ENCODE peak calls at places on chromosomes 3 and 15, in seven cellular contexts. C is WERI-Rb-1, F is spleen, O is upper lobe of right lung, V is left lung, X is HFFc6, W is tibial artery. D is an unnamed sample.

GRCh38 chr3:57383421-57383820 is 90.9 kb upstream of the ASB14 start:
- DNase-seq in F (no peak), C (no peak), O (no peak), W (no peak), V (no peak), X (no peak), D (no peak)

GRCh38 chr3:48268936-48269551 is 28.1 kb downstream of the ZNF589 start:
- DNase-seq in F (no peak), V (no peak), O (no peak), C (no peak), X (no peak), W (no peak), D (no peak)

GRCh38 chr3:7112523-7113056 is 251.7 kb downstream of the GRM7 start:
- DNase-seq in W (no peak), F (no peak), V (no peak), C (no peak), O (no peak), X (no peak), D (no peak)

GRCh38 chr15:61206767-61207166 is 22.3 kb downstream of the RORA start:
- DNase-seq in O (no peak), C (no peak), F (no peak), X (no peak), V (no peak), W (no peak), D (no peak)

GRCh38 chr3:104392327-104392726 is 974.4 kb upstream of the ALCAM start:
- DNase-seq in V (no peak), O (no peak), C (no peak), W (no peak), X (no peak), F (no peak), D (no peak)

GRCh38 chr3:18585019-18585968 is 160.2 kb upstream of the SATB1 start:
- DNase-seq in X (no peak), W (no peak), V (no peak), F (no peak), O (no peak), C (no peak), D (no peak)

GRCh38 chr3:194306109-194306686 is 44.9 kb downstream of the CPN2 start:
- DNase-seq in O (peak), X (no peak), F (peak), V (no peak), C (no peak), W (peak), D (peak)

GRCh38 chr3:16370872-16371740 is 106.1 kb downstream of the OXNAD1 start:
- DNase-seq in O (no peak), X (no peak), F (no peak), V (no peak), W (no peak), C (peak), D (peak)

GRCh38 chr15:73941871-73942635 is 15.8 kb downstream of the LOXL1 start:
- DNase-seq in O (no peak), C (no peak), X (no peak), V (no peak), W (peak), F (peak), D (no peak)

GRCh38 chr3:125608419-125608818 is 13.1 kb upstream of the OSBPL11 start:
- DNase-seq in X (no peak), O (no peak), F (no peak), V (no peak), C (no peak), W (no peak), D (no peak)

GRCh38 chr3:159443266-159443665 is 545.4 kb upstream of the IL12A start:
- DNase-seq in F (no peak), C (no peak), W (no peak), X (no peak), O (no peak), V (no peak), D (no peak)

GRCh38 chr3:116446037-116446436 is 750 bp upstream of the LSAMP start:
- DNase-seq in F (no peak), C (no peak), W (no peak), O (no peak), V (no peak), X (no peak), D (no peak)

GRCh38 chr15:100438570-100438969 is 90.2 kb downstream of the CERS3 start:
- DNase-seq in W (no peak), V (peak), F (peak), X (no peak), C (peak), O (peak), D (no peak)

DNA sequence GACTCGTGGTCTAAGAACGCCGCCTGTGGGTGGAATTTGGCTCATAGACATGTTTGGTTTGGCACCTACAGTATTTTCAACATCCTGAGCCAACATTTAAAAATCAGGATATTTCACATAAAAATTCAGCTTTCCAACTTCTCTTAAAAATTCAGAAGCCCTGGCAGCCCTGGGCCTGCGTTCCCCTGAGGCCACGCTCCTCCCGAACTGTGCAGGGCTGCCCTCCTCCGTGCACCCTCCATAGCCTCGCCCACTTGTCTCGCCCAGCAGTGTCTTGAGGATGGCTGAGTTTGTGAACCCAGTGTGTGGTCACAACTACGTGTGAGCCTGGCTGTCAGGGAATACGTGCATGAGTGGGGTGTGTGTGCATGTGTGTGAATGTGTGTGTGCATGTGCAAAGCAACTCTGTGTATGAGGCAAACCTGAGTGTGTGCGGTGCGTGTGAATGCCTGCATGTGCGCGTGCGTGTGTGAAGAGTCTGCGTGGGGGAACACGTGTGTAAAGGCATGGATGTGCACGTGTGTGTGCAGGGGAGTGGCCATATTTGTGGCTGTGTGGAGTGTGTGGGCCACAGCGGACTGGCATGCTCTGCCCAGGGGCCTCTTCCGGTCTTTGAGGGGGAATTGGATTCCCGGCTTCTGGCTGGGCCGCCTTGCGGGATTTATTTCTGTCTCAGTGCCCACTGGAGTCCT is 30.9 kb downstream of the PTH1R start:
- DNase-seq in W (peak), F (peak), O (peak), X (peak), C (no peak), V (peak), D (peak)
- TF ChIP-seq CTCF in W (peak), F (no peak), O (peak), X (peak), C (no peak), V (no peak), D (no peak)

DNA sequence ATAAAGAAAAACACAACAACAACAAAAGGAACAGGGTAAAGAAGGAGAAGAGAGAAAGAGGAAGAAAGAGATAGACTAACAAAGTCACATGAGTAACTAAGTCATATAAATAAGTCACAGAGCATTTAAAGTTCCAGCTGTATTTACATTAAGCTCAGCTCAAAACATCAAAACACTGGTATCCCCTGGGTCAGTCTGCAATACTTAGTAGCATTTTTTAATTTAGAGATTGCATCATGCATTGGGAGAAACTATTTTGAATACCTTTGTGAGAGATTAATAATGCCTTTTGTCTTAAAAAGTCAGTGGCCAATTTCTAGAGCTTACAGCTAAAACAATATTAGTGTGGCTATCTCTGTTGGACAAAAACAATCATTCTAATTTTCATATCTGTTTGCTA is 78.4 kb downstream of the NEK10 start:
- DNase-seq in V (no peak), F (no peak), C (no peak), O (no peak), X (no peak), W (no peak), D (no peak)
- TF ChIP-seq CTCF in V (no peak), F (no peak), C (no peak), O (no peak), X (no peak), W (no peak), D (no peak)

GRCh38 chr15:31145271-31145911 is 43.9 kb upstream of the TRPM1 start:
- DNase-seq in C (no peak), O (no peak), X (peak), W (no peak), F (no peak), V (no peak), D (no peak)
- TF ChIP-seq CTCF in C (no peak), O (no peak), X (peak), W (no peak), F (no peak), V (no peak), D (no peak)

GRCh38 chr3:97347780-97348179 is 416.8 kb upstream of the ARL6 start:
- DNase-seq in X (no peak), C (no peak), O (no peak), V (no peak), F (no peak), W (no peak), D (no peak)

GRCh38 chr3:97350976-97351375 is 413.6 kb upstream of the ARL6 start:
- DNase-seq in O (no peak), W (no peak), X (no peak), C (no peak), V (no peak), F (no peak), D (no peak)

GRCh38 chr3:97353176-97353575 is 411.4 kb upstream of the ARL6 start:
- DNase-seq in C (no peak), O (no peak), V (no peak), X (no peak), F (no peak), W (no peak), D (no peak)
- TF ChIP-seq CTCF in C (no peak), O (no peak), V (no peak), X (no peak), F (no peak), W (no peak), D (no peak)

GRCh38 chr3:22692239-22692638 is 510.9 kb upstream of the UBE2E2 start:
- DNase-seq in V (no peak), X (no peak), W (no peak), O (no peak), C (no peak), F (no peak), D (no peak)
- TF ChIP-seq CTCF in V (no peak), X (no peak), W (no peak), O (no peak), C (no peak), F (no peak), D (no peak)

DNA sequence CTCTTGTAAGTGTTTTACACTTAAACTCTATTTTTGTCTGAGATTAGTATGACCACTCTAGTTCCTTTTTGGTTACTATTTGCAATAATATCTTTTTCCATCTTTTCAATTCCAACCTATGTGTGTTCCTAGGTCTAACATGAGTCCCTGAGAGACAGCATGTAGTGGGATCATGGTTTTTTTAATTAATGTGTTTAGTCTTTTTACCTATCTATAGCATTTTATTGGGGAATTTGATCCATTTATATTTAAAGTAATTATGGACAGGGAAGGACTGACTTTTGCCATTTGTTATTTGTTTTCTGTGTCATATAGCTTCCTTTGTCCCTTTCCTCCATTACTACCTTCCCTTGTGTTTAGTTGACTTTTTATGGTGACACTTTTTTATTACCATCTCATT is 21.7 kb downstream of the TNFSF10 start:
- DNase-seq in X (no peak), O (no peak), W (no peak), F (no peak), C (no peak), V (no peak), D (no peak)
- TF ChIP-seq CTCF in X (no peak), O (no peak), W (no peak), F (no peak), C (no peak), V (no peak), D (no peak)